ENCODE peak calls at places on chromosomes 5 and 9, in nine cellular contexts. C, I, H, U, G, M, V, N and K are unnamed samples.

GRCh38 chr5:159336586-159337290 is 6.5 kb upstream of the IL12B start:
- DNase-seq in C (no peak), I (no peak), H (no peak), U (no peak), G (no peak), M (no peak), V (no peak), N (peak), K (no peak)

GRCh38 chr5:126867237-126867636 is 90.3 kb downstream of the LMNB1 start:
- DNase-seq in C (no peak), I (no peak), H (no peak), U (no peak), G (no peak), M (no peak), V (no peak), N (no peak), K (no peak)

GRCh38 chr9:69339620-69340019 is 14.6 kb downstream of the ENTREP1 start:
- DNase-seq in C (no peak), I (no peak), H (no peak), U (no peak), G (no peak), M (no peak), V (no peak), N (no peak), K (no peak)

GRCh38 chr5:101942321-101942882 is 353.7 kb downstream of the SLCO4C1 start:
- DNase-seq in C (no peak), I (peak), H (peak), U (peak), G (peak), M (no peak), V (peak), N (peak), K (no peak)

GRCh38 chr9:127838375-127839078 is 15.9 kb downstream of the ENG start:
- DNase-seq in C (peak), I (no peak), H (no peak), U (peak), G (peak), M (no peak), V (peak), N (no peak), K (peak)

GRCh38 chr9:136191549-136192286 is 13.2 kb downstream of the LHX3 start:
- DNase-seq in C (no peak), I (no peak), H (no peak), U (no peak), G (no peak), M (no peak), V (no peak), N (no peak), K (no peak)

GRCh38 chr9:121340676-121341392 is 29.2 kb downstream of the STOM start:
- DNase-seq in C (no peak), I (no peak), H (no peak), U (no peak), G (no peak), M (no peak), V (no peak), N (no peak), K (no peak)

GRCh38 chr5:90294604-90295003 is 115.0 kb downstream of the CETN3 start:
- DNase-seq in C (no peak), I (no peak), H (no peak), U (no peak), G (no peak), M (no peak), V (no peak), N (no peak), K (no peak)

GRCh38 chr5:43461066-43461465 is 22.6 kb downstream of the TMEM267 start:
- DNase-seq in C (no peak), I (no peak), H (no peak), U (no peak), G (no peak), M (no peak), V (no peak), N (no peak), K (no peak)

GRCh38 chr9:80952523-80952922 is 736.8 kb downstream of the TLE1 start:
- DNase-seq in C (no peak), I (no peak), H (peak), U (no peak), G (no peak), M (no peak), V (no peak), N (no peak), K (no peak)

GRCh38 chr9:131491001-131491710 is 11.6 kb upstream of the POMT1 start:
- DNase-seq in C (no peak), I (no peak), H (no peak), U (no peak), G (no peak), M (no peak), V (no peak), N (no peak), K (no peak)

GRCh38 chr9:125659954-125660353 is 47.1 kb downstream of the MAPKAP1 start:
- DNase-seq in C (no peak), I (no peak), H (no peak), U (no peak), G (no peak), M (no peak), V (no peak), N (peak), K (no peak)

GRCh38 chr5:122333564-122333963 is 21.5 kb downstream of the SNCAIP start:
- DNase-seq in C (no peak), I (no peak), H (no peak), U (no peak), G (no peak), M (no peak), V (no peak), N (no peak), K (no peak)

GRCh38 chr5:89053547-89053946 is 170.6 kb upstream of the MEF2C start:
- DNase-seq in C (no peak), I (no peak), H (no peak), U (peak), G (no peak), M (no peak), V (no peak), N (no peak), K (no peak)

GRCh38 chr5:154860123-154860522 is 1.7 kb downstream of the CNOT8 start:
- DNase-seq in C (no peak), I (no peak), H (no peak), U (no peak), G (peak), M (no peak), V (peak), N (peak), K (no peak)

GRCh38 chr5:155727512-155728145 is 599.3 kb upstream of the SGCD start:
- DNase-seq in C (no peak), I (no peak), H (no peak), U (no peak), G (no peak), M (no peak), V (peak), N (no peak), K (no peak)

GRCh38 chr5:131381792-131382191 is 117.9 kb downstream of the CDC42SE2 start:
- DNase-seq in C (no peak), I (no peak), H (no peak), U (no peak), G (no peak), M (no peak), V (no peak), N (no peak), K (no peak)

GRCh38 chr5:172855597-172856292 is 21.7 kb downstream of the ERGIC1 start:
- DNase-seq in C (peak), I (no peak), H (no peak), U (no peak), G (no peak), M (no peak), V (no peak), N (no peak), K (no peak)

GRCh38 chr5:107576736-107577440 is 93.8 kb downstream of the EFNA5 start:
- DNase-seq in C (no peak), I (no peak), H (no peak), U (no peak), G (no peak), M (no peak), V (no peak), N (peak), K (no peak)

GRCh38 chr9:89427621-89428221 is 70.2 kb downstream of the SEMA4D start:
- DNase-seq in C (no peak), I (no peak), H (no peak), U (peak), G (peak), M (peak), V (no peak), N (no peak), K (no peak)

GRCh38 chr5:864492-865167 is 13.8 kb upstream of the ZDHHC11 start:
- DNase-seq in C (no peak), I (no peak), H (no peak), U (no peak), G (no peak), M (no peak), V (no peak), N (no peak), K (no peak)

GRCh38 chr9:77710965-77711657 is 63.0 kb upstream of the GNA14 start:
- DNase-seq in C (no peak), I (no peak), H (peak), U (no peak), G (no peak), M (no peak), V (no peak), N (no peak), K (no peak)

GRCh38 chr9:35051069-35051967 is 21.1 kb downstream of the VCP start:
- DNase-seq in C (peak), I (peak), H (peak), U (peak), G (peak), M (peak), V (peak), N (peak), K (no peak)

GRCh38 chr9:121318631-121319393 is 50.9 kb downstream of the GSN start:
- DNase-seq in C (no peak), I (no peak), H (no peak), U (no peak), G (no peak), M (no peak), V (no peak), N (no peak), K (no peak)

GRCh38 chr9:88355166-88355565 is 33.1 kb upstream of the SPIN1 start:
- DNase-seq in C (no peak), I (no peak), H (no peak), U (peak), G (peak), M (no peak), V (no peak), N (peak), K (no peak)

GRCh38 chr5:131999991-132000490 is 11.4 kb downstream of the ACSL6 start:
- DNase-seq in C (no peak), I (no peak), H (peak), U (no peak), G (no peak), M (no peak), V (no peak), N (no peak), K (no peak)

GRCh38 chr5:66498791-66499207 is 97.4 kb upstream of the MAST4 start:
- DNase-seq in C (no peak), I (peak), H (no peak), U (peak), G (no peak), M (no peak), V (no peak), N (peak), K (no peak)

GRCh38 chr5:654071-654778 is 38.9 kb downstream of the TPPP start:
- DNase-seq in C (no peak), I (no peak), H (no peak), U (no peak), G (no peak), M (no peak), V (no peak), N (no peak), K (no peak)